ENCODE peak calls at places on chromosomes 4 and X, in four cellular contexts. S is MM.1S, I is GM23338, A is PC-3. Y is an unnamed sample. For H3K4me1, the result is how much of the 10 kb centered on the place peaks cover.

GRCh38 chr4:125390126-125390525 is 75.4 kb downstream of the FAT4 start:
- DNase-seq in S (no peak), I (no peak), A (peak), Y (no peak)

GRCh38 chr4:6450709-6451108 is 21.7 kb downstream of the PPP2R2C start:
- DNase-seq in S (no peak), I (no peak), A (no peak), Y (no peak)

GRCh38 chr4:128528177-128528576 is 240.6 kb upstream of the PGRMC2 start:
- DNase-seq in S (no peak), I (no peak), A (no peak), Y (no peak)

GRCh38 chr4:141028024-141028529 is 105.2 kb downstream of the RNF150 start:
- DNase-seq in S (no peak), I (no peak), A (peak), Y (no peak)

GRCh38 chr4:61373901-61374611 is 173.9 kb downstream of the ADGRL3 start:
- DNase-seq in S (no peak), I (no peak), A (peak), Y (no peak)

GRCh38 chrX:77493677-77494553 is 46.7 kb downstream of the FGF16 start:
- DNase-seq in S (no peak), I (peak), A (peak), Y (peak)

GRCh38 chr4:165931741-165932140 is 58.7 kb downstream of the TLL1 start:
- DNase-seq in S (no peak), I (no peak), A (no peak), Y (no peak)

GRCh38 chrX:140141444-140142029 is 176.2 kb upstream of the CXorf66 start:
- DNase-seq in S (peak), I (peak), A (peak), Y (peak)

GRCh38 chrX:41602946-41603345 is 85.8 kb upstream of the GPR34 start:
- DNase-seq in S (no peak), I (no peak), A (no peak), Y (peak)

GRCh38 chrX:73850124-73851013 is 287.4 kb downstream of the CHIC1 start:
- DNase-seq in S (peak), I (peak), A (peak), Y (peak)

GRCh38 chr4:15676039-15676438 is 5.6 kb upstream of the FAM200B start:
- DNase-seq in S (no peak), I (no peak), A (no peak), Y (no peak)

GRCh38 chr4:117400039-117400835 is 314.9 kb upstream of the TRAM1L1 start:
- DNase-seq in S (no peak), I (no peak), A (peak), Y (no peak)

GRCh38 chr4:111748157-111748556 is 397.1 kb upstream of the FAM241A start:
- DNase-seq in S (no peak), I (peak), A (no peak), Y (peak)

GRCh38 chrX:47026198-47026597 is 52.0 kb upstream of the RGN start:
- DNase-seq in S (no peak), I (no peak), A (no peak), Y (no peak)

GRCh38 chrX:47030339-47030738 is 47.9 kb upstream of the RGN start:
- DNase-seq in S (peak), I (peak), A (peak), Y (peak)
- TF ChIP-seq EZH2phosphoT487 in S (no peak), I (no peak), A (no peak), Y (no peak)

GRCh38 chr4:169012049-169012448 is 2.0 kb upstream of the CBR4 start:
- DNase-seq in S (no peak), I (no peak), A (no peak), Y (no peak)

GRCh38 chr4:169009281-169010124 is 552 bp downstream of the CBR4 start:
- DNase-seq in S (peak), I (peak), A (peak), Y (peak)

GRCh38 chr4:169005453-169006099 is 4.5 kb downstream of the CBR4 start:
- DNase-seq in S (no peak), I (no peak), A (no peak), Y (no peak)

GRCh38 chr4:169010125-169011023 is at the start of gene CBR4:
- DNase-seq in S (peak), I (peak), A (peak), Y (peak)

GRCh38 chr4:169008478-169008877 is 1.6 kb downstream of the CBR4 start:
- DNase-seq in S (no peak), I (no peak), A (no peak), Y (peak)
- H3K4me1 ChIP-seq in S (under half), I (under half), A (half or more), Y (under half)

GRCh38 chrX:129585691-129586090 is 45.6 kb downstream of the OCRL start:
- DNase-seq in S (no peak), I (no peak), A (no peak), Y (no peak)

GRCh38 chrX:129590596-129590995 is 50.5 kb downstream of the OCRL start:
- DNase-seq in S (no peak), I (no peak), A (no peak), Y (no peak)

GRCh38 chrX:129581904-129582303 is 41.8 kb downstream of the OCRL start:
- DNase-seq in S (no peak), I (no peak), A (no peak), Y (no peak)

GRCh38 chrX:129586446-129586845 is 46.4 kb downstream of the OCRL start:
- DNase-seq in S (no peak), I (no peak), A (no peak), Y (no peak)

DNA sequence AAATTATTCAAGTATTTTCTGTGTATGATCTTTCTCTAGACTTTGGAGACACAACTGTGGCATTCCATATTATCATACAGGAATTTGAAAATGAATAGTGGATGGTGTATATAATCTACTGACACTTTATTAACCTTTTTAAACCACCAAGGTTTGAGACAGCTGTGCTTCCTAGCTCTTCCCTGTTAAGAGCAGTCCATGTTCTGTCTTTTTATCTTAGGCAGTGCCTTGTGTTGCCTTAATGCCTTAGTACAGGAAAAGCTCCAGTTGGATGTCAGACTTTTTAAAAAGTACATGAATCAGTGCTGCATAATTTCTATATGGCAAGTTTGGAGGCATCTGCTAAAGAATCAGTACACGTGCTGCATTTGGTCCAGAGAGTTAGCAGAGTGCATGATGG is 45.1 kb downstream of the OCRL start:
- DNase-seq in S (no peak), I (no peak), A (no peak), Y (no peak)
- TF ChIP-seq EZH2phosphoT487 in S (no peak), I (no peak), A (no peak), Y (no peak)

DNA sequence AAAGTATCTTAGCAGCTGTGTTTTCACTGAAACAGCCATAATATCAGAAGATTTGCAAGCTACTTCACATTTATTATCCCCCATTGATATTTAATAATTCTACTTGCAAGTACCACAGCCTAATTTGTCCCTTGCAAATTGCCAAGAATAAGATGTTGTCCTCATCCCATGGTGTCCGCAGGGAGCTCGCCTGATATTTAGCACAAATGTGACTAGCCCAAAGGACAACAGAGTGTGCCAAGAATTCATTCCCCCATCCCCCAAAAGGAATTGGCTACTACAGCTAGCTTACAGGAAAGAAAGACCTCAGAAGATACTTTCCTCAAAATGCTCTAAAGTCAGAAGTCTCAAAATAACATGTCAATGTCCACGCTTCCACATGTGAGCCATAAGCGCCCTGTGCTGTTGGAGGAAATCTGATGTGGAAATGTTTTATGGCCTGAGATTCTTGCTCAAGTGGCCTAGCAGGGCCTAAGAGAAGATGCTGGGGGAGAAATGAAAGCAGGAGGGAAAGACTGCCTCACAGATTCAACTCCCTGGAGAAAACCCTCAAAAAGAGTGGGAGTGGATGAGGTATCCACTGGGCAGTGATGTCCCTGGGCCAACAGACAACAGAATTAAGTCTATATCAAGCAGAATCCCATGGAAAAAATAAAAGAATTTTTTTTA is 111.4 kb downstream of the SH3KBP1 start:
- DNase-seq in S (no peak), I (no peak), A (no peak), Y (no peak)
- H3K4me1 ChIP-seq in S (under half), I (under half), A (under half), Y (under half)

GRCh38 chr4:182770969-182771330 is 146.2 kb downstream of the DCTD start:
- DNase-seq in S (no peak), I (peak), A (no peak), Y (peak)
- TF ChIP-seq EZH2phosphoT487 in S (no peak), I (no peak), A (no peak), Y (no peak)

DNA sequence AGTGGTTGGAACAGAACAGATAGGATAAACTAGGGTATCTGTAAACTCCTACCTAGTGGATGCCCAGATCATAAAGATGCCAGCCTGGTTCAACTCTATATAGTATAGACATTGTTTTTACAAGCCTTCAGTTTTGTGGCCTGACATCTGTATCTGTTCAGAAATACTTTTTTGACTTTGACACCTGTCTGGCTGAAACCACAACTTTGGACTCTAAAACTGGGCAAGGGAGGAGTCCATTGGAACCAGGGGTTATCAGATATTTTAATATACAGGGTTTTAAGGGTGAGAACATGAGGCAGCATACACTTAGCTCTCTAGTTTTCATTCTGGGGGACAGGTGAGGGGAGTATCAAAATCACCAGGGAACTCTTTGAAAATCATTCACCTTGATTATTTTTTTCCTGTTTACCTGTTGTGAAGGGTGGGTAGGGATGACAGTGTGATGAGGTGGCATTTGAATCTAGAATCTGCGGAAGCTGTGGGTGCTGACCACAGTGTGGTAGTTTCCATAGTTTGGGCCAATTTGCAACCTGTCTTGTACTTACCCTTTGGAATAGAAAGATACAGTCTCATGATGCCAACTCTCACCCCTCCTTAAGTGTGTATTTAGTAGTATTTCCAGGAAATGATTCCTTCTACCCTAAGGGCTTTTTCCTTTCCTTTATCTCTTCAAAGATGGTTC is 20.6 kb downstream of the GAB1 start:
- DNase-seq in S (peak), I (no peak), A (peak), Y (no peak)
- H3K4me1 ChIP-seq in S (half or more), I (half or more), A (half or more), Y (under half)

DNA sequence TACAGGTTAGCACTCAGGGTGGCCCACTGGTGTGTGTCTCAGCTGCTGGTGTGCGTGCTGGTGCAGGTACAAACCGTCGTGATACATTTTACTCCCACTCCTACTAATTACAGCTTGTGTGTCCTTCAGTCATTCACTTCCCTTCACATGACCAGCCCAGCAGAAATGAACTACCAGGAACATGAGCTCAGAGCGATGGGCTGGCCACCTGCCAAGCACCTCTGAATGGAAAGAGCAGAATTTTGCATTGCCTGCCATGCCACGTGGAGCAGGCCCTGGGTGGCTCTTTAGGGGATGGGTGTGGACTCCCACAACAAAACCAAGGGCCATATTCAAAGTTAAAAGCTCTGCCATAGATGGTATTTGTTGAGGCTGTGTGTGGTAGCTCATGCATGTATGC is 58.9 kb upstream of the PGM2 start:
- DNase-seq in S (no peak), I (no peak), A (no peak), Y (no peak)
- TF ChIP-seq EZH2phosphoT487 in S (no peak), I (no peak), A (no peak), Y (no peak)

DNA sequence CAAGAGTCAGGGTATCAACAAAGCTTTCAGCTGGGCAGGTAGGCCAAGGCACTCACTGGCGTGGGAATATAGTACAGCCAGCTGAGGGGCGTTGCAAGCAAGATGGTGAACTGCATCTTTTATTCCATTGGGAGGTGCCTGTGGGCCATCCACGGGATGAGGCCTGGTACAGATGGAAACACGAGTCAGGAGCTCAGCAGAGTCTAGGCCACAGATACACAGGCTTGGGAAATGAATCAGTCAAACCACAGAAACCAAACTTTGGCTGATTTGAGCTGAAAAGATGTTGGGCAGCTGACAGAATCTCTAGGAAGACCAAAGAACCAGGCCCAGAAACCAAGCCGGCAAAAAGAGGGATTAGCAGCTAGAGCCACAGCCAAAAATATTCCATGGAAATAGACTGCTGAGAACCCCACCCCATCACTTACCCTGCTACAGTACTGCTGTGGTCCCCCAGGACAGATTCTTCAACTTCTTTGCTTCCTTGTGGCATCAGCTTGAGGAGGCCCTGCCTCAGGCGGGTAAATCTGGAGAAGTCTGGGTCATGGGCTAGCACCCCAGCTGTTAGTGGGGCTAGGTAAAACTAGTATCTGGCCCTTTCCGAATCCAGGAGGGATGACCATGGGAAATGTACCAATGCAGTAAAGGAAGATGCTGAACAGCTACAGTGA is 75.4 kb downstream of the TMEM131L start:
- DNase-seq in S (no peak), I (no peak), A (peak), Y (no peak)
- H3K4me1 ChIP-seq in S (under half), I (under half), A (under half), Y (under half)

DNA sequence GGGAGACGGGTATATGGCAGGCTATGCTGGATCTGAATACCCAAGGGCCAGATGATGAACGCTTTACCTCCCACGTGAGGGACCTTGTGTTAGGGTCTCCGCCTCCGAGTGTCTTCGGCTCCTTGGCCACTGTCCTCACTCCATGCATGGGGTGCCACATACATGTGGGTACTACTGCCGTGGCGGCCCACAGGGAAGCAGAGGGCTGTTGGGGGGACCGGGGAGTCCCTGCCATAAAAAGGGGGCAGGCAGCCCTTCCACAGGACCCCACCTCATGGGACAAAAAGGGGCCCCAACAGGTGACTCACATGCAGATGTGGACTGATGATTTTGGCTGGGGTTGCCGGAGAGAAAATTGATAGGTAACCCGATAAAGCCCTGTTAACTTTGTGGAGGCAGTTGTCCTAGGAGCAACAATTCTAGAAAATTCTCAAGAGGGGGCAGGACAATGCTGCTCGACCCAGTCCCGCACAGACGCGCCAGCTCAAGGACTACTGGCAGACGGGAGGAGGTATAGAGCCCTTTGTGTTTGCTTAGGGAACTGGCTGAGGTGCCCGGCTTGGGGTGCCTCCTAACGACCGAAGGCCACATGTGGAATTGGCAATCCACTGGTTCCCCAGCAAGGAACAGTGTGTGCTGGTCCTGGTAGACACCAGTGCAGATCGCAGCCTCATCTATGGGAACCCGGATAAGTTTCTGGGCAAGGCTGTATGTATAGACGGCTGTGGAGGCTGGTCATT is 695.7 kb upstream of the AGA start:
- DNase-seq in S (no peak), I (no peak), A (no peak), Y (no peak)
- TF ChIP-seq EZH2phosphoT487 in S (no peak), I (no peak), A (no peak), Y (no peak)

DNA sequence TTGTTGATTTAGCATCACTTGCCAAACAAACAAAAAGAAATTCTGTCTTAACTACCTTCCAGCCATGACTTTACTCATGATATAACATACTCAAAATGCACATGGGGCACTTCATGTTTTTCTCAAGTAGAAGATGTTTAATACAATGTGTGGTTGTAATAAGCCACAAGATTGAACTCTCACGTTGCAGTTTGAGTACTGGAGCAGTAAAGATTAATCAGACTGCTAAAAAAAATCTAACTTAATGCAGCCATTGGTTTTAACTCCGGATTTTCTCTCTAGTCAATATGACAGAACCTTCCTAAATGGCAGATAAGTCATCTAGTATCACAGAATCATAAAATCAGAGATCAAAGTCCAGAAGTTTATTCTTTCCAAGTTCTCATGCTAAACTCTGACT is 117.9 kb downstream of the SH3KBP1 start:
- DNase-seq in S (no peak), I (no peak), A (no peak), Y (no peak)
- H3K4me1 ChIP-seq in S (under half), I (under half), A (under half), Y (under half)